ENCODE peak calls at places on chromosomes 11 and 22, in ten cellular contexts. S is ovary, B is uterus, Z is esophagus squamous epithelium, D is A549, Y is HCT116, J is suprapubic skin, F is heart left ventricle, P is adrenal gland, L is stomach. C is an unnamed sample.

GRCh38 chr11:61079416-61080150 is 22.7 kb upstream of the CD5 start:
- DNase-seq in S (no peak), B (no peak), Z (no peak), D (no peak), Y (no peak), J (no peak), F (no peak), P (no peak), L (no peak), C (peak)

GRCh38 chr11:40186401-40187091 is 1272.9 kb downstream of the LRRC4C start:
- DNase-seq in S (no peak), B (no peak), Z (no peak), D (no peak), Y (no peak), J (no peak), F (no peak), P (no peak), L (no peak), C (no peak)

GRCh38 chr22:49767355-49768062 is 60.2 kb downstream of the BRD1 start:
- DNase-seq in S (no peak), B (no peak), Z (no peak), D (peak), Y (peak), J (no peak), F (peak), P (no peak), L (no peak), C (peak)

GRCh38 chr11:34732831-34733230 is 111.9 kb downstream of the EHF start:
- DNase-seq in S (no peak), B (no peak), Z (no peak), D (no peak), Y (no peak), J (no peak), F (no peak), P (no peak), L (no peak), C (no peak)

GRCh38 chr11:120063686-120064340 is 74.1 kb downstream of the TRIM29 start:
- DNase-seq in S (no peak), B (no peak), Z (no peak), D (no peak), Y (no peak), J (peak), F (no peak), P (no peak), L (no peak), C (no peak)

GRCh38 chr11:707817-708420 is 1.9 kb downstream of the EPS8L2 start:
- DNase-seq in S (no peak), B (no peak), Z (no peak), D (no peak), Y (no peak), J (peak), F (peak), P (no peak), L (peak), C (no peak)

GRCh38 chr11:121300313-121300971 is 7.9 kb downstream of the SC5D start:
- DNase-seq in S (no peak), B (no peak), Z (no peak), D (no peak), Y (no peak), J (no peak), F (no peak), P (no peak), L (no peak), C (no peak)

GRCh38 chr11:80317612-80318011 is 876.8 kb upstream of the TENM4 start:
- DNase-seq in S (no peak), B (no peak), Z (no peak), D (no peak), Y (no peak), J (no peak), F (no peak), P (no peak), L (no peak), C (no peak)

GRCh38 chr22:40414306-40414705 is 43.9 kb downstream of the SGSM3 start:
- DNase-seq in S (no peak), B (no peak), Z (no peak), D (no peak), Y (no peak), J (no peak), F (no peak), P (no peak), L (no peak), C (no peak)

GRCh38 chr11:44927174-44927661 is 23.5 kb downstream of the TP53I11 start:
- DNase-seq in S (peak), B (peak), Z (no peak), D (peak), Y (peak), J (no peak), F (peak), P (peak), L (peak), C (peak)

GRCh38 chr11:118295834-118296454 is 8.6 kb upstream of the CD3E start:
- DNase-seq in S (no peak), B (no peak), Z (no peak), D (no peak), Y (peak), J (no peak), F (no peak), P (no peak), L (peak), C (peak)

GRCh38 chr22:37269930-37270678 is 12.2 kb upstream of the CYTH4 start:
- DNase-seq in S (no peak), B (no peak), Z (no peak), D (no peak), Y (no peak), J (no peak), F (no peak), P (no peak), L (no peak), C (no peak)

GRCh38 chr22:42646569-42647525 is 2.3 kb downstream of the CYB5R3 start:
- DNase-seq in S (peak), B (no peak), Z (no peak), D (no peak), Y (no peak), J (no peak), F (peak), P (peak), L (peak), C (no peak)

GRCh38 chr22:30225220-30225922 is 21.2 kb downstream of the LIF start:
- DNase-seq in S (no peak), B (no peak), Z (no peak), D (no peak), Y (no peak), J (no peak), F (no peak), P (no peak), L (no peak), C (no peak)

GRCh38 chr11:76445122-76446084 is 585 bp downstream of the EMSY start:
- DNase-seq in S (peak), B (peak), Z (peak), D (peak), Y (peak), J (peak), F (peak), P (peak), L (peak), C (peak)
- TF ChIP-seq POLR2A in S (no peak), B (peak), Z (no peak), D (peak), Y (no peak), J (peak), F (peak), P (peak), L (no peak), C (peak)

GRCh38 chr11:63833048-63833447 is 5.9 kb upstream of the MARK2 start:
- DNase-seq in S (no peak), B (no peak), Z (no peak), D (no peak), Y (no peak), J (no peak), F (no peak), P (no peak), L (no peak), C (no peak)
- H3K27ac ChIP-seq in S (no peak), B (no peak), Z (no peak), D (no peak), Y (no peak), J (no peak), F (no peak), P (no peak), L (no peak), C (no peak)

GRCh38 chr11:20000393-20001134 is 159.7 kb downstream of the DBX1 start:
- DNase-seq in S (peak), B (no peak), Z (no peak), D (no peak), Y (no peak), J (no peak), F (no peak), P (no peak), L (no peak), C (no peak)
- TF ChIP-seq POLR2A in S (no peak), B (no peak), Z (no peak), D (no peak), Y (no peak), J (no peak), F (no peak), P (no peak), L (no peak), C (no peak)

GRCh38 chr11:2092956-2093412 is 46.2 kb downstream of the IGF2 start:
- DNase-seq in S (no peak), B (no peak), Z (no peak), D (no peak), Y (no peak), J (peak), F (peak), P (no peak), L (peak), C (peak)

GRCh38 chr11:2095542-2095941 is 43.6 kb downstream of the IGF2 start:
- DNase-seq in S (no peak), B (no peak), Z (no peak), D (no peak), Y (no peak), J (peak), F (peak), P (no peak), L (no peak), C (peak)

GRCh38 chr11:2093575-2094353 is 45.4 kb downstream of the IGF2 start:
- DNase-seq in S (no peak), B (no peak), Z (no peak), D (no peak), Y (no peak), J (peak), F (peak), P (peak), L (peak), C (no peak)

GRCh38 chr11:2095198-2095520 is 44.0 kb downstream of the IGF2 start:
- DNase-seq in S (no peak), B (no peak), Z (no peak), D (no peak), Y (no peak), J (peak), F (peak), P (no peak), L (no peak), C (no peak)

DNA sequence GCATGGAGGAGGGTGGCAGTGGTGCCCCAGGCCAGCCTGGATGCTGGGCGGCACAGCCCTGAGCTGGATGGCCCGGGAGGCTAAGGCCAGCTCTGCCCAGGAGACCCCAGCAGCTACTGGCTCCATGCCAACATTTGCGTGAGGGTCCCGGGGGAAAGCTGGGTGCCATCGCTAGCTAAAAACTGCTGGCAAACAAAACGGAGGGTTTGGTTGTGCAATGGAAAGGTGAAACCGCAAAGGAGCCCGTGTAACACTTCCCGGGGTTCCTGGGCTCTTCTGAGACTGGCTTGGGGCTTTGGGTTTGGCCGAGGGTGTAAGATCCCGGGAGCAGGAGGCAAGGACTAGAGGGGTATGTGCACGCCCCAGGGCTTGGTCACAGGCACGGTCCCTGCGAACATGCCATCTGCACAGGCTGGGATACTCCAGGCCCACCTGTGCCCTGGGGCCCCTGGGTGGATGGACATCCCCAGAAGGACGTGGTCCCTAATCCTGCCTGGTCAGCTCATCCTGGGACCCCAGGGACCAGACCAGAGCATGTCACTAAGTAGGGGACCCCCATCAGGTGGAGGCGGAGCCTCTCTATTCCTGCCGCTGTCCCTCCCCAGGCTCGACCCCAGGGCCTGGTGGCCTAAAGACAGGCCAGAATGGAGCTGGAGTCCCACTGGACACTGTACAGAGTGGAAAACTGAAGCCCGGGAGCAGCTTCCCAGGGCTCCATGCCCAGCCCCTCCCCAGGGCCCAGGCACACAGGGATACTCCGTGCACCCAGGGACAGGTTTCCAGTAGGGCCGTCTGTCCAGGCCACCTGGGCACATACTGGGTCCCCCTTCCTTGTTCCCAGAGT is 44.6 kb downstream of the IGF2 start:
- DNase-seq in S (no peak), B (no peak), Z (no peak), D (no peak), Y (no peak), J (peak), F (peak), P (no peak), L (no peak), C (no peak)
- H3K27ac ChIP-seq in S (no peak), B (no peak), Z (no peak), D (no peak), Y (no peak), J (no peak), F (no peak), P (no peak), L (no peak), C (no peak)

DNA sequence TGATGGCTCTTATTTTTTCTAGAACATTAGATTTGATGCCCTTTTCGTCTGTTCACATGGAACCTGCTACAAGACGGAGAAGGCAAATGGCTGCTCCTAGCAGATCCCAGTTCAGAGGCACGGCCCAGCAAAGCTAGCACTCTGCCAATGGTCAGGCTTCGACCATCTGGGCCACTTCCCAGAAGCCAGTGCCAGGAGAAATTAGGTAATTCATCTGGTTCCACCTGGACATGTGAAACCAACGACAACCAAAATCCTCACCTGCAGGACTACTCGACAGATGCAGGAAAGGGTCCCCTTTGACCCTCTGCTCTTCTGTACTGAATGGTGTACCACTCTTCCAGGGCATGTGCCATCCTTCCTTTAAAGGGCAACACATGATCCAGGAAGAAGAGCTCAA is 25.4 kb downstream of the MICAL3 start:
- DNase-seq in S (no peak), B (no peak), Z (no peak), D (no peak), Y (no peak), J (no peak), F (no peak), P (no peak), L (no peak), C (no peak)
- TF ChIP-seq POLR2A in S (no peak), B (no peak), Z (no peak), D (no peak), Y (no peak), J (no peak), F (no peak), P (no peak), L (no peak), C (no peak)

GRCh38 chr22:39087098-39087497 is 9.9 kb upstream of the APOBEC3H start:
- DNase-seq in S (no peak), B (no peak), Z (no peak), D (no peak), Y (no peak), J (no peak), F (no peak), P (no peak), L (no peak), C (no peak)
- H3K27ac ChIP-seq in S (no peak), B (no peak), Z (no peak), D (no peak), Y (no peak), J (no peak), F (no peak), P (no peak), L (no peak), C (no peak)

GRCh38 chr22:28819253-28820096 is 19.1 kb upstream of the XBP1 start:
- DNase-seq in S (no peak), B (no peak), Z (no peak), D (no peak), Y (no peak), J (no peak), F (no peak), P (no peak), L (peak), C (no peak)

GRCh38 chr22:28816994-28817530 is 16.7 kb upstream of the XBP1 start:
- DNase-seq in S (no peak), B (no peak), Z (no peak), D (no peak), Y (no peak), J (no peak), F (no peak), P (no peak), L (no peak), C (no peak)

GRCh38 chr22:28820885-28821284 is 20.5 kb upstream of the XBP1 start:
- DNase-seq in S (no peak), B (no peak), Z (no peak), D (no peak), Y (no peak), J (no peak), F (no peak), P (no peak), L (no peak), C (no peak)

GRCh38 chr22:28815729-28816128 is 15.4 kb upstream of the XBP1 start:
- DNase-seq in S (no peak), B (no peak), Z (no peak), D (no peak), Y (no peak), J (no peak), F (no peak), P (no peak), L (no peak), C (no peak)

GRCh38 chr22:28817919-28818859 is 17.8 kb upstream of the XBP1 start:
- DNase-seq in S (peak), B (no peak), Z (no peak), D (no peak), Y (no peak), J (no peak), F (no peak), P (peak), L (peak), C (no peak)
- TF ChIP-seq POLR2A in S (no peak), B (no peak), Z (no peak), D (no peak), Y (no peak), J (no peak), F (no peak), P (peak), L (no peak), C (no peak)

GRCh38 chr11:2234963-2235362 is 35.4 kb downstream of the ASCL2 start:
- DNase-seq in S (no peak), B (no peak), Z (no peak), D (no peak), Y (no peak), J (no peak), F (peak), P (no peak), L (no peak), C (no peak)
- H3K27ac ChIP-seq in S (no peak), B (no peak), Z (no peak), D (no peak), Y (no peak), J (no peak), F (no peak), P (no peak), L (no peak), C (no peak)

DNA sequence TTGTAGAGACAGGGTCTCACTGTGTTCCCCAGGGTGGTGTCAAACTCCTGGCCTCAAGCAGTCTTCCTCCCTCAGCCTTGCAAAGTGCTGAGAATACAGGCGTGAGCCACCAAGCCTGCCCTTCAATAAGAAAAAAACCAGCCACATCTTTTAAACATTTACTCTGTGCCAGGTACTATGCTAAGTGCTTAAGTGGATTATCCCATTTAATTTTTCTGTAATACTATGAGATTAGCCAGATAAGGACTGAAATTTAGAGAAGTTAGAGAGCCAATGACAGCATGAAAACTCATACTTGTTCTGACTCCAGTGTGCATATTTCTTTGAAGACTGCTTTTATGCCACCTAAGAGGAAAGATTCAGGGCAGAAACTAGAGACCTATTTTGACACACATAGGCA is 35.7 kb downstream of the PPME1 start:
- DNase-seq in S (no peak), B (no peak), Z (no peak), D (no peak), Y (no peak), J (no peak), F (no peak), P (no peak), L (no peak), C (no peak)
- TF ChIP-seq POLR2A in S (no peak), B (no peak), Z (no peak), D (no peak), Y (no peak), J (no peak), F (no peak), P (no peak), L (no peak), C (no peak)